ENCODE peak calls at places on chromosomes 4 and X, in seven cellular contexts. Z is adrenal gland, Y is prostate gland, J is foreskin keratinocyte, W is H1, N is mammary epithelial cell, G is endodermal cell. M is an unnamed sample.

GRCh38 chr4:109005523-109005922 is 242.7 kb upstream of the ETNPPL start:
- DNase-seq in G (no peak), J (peak; percentile 54), Z (no peak), W (no peak), N (peak; percentile 41), Y (no peak), M (no peak)

GRCh38 chr4:107279729-107280128 is 243.6 kb upstream of the DKK2 start:
- DNase-seq in G (no peak), W (no peak), Z (no peak), Y (no peak), J (no peak), N (peak; percentile 36), M (no peak)

GRCh38 chr4:146510942-146511341 is 10.8 kb downstream of the SLC10A7 start:
- DNase-seq in Y (no peak), Z (no peak), G (no peak), N (no peak), J (no peak), W (no peak), M (no peak)

GRCh38 chr4:54543088-54543795 is 114.5 kb upstream of the KIT start:
- DNase-seq in G (no peak), N (peak; percentile 83), W (no peak), Y (no peak), Z (no peak), J (peak; percentile 62), M (no peak)

GRCh38 chr4:10599574-10599973 is 85.0 kb downstream of the CLNK start:
- DNase-seq in J (no peak), N (no peak), G (peak; percentile 52), Y (no peak), W (no peak), Z (no peak), M (no peak)

GRCh38 chr4:113057891-113058290 is 8.4 kb downstream of the ANK2 start:
- DNase-seq in Y (no peak), Z (no peak), G (no peak), N (peak; percentile 50), W (no peak), J (no peak), M (no peak)

GRCh38 chr4:13298655-13299054 is 185.5 kb downstream of the RAB28 start:
- DNase-seq in G (no peak), J (no peak), W (no peak), N (no peak), Z (no peak), Y (no peak), M (no peak)

GRCh38 chr4:23814606-23815005 is 75.2 kb downstream of the PPARGC1A start:
- DNase-seq in Z (no peak), Y (no peak), W (no peak), G (no peak), N (no peak), J (no peak), M (no peak)

GRCh38 chrX:14030248-14030592 is 528 bp upstream of the GEMIN8 start:
- DNase-seq in G (no peak), Y (no peak), Z (no peak), J (no peak), N (peak; percentile 46), W (no peak), M (no peak)

GRCh38 chrX:11558972-11559371 is 106.7 kb downstream of the ARHGAP6 start:
- DNase-seq in W (peak; percentile 43), Z (no peak), J (no peak), Y (no peak), N (peak; percentile 3), G (peak; percentile 69), M (no peak)

GRCh38 chr4:4990857-4991540 is 28.3 kb downstream of the CYTL1 start:
- DNase-seq in Y (no peak), W (no peak), J (no peak), N (peak; percentile 23), G (no peak), Z (peak; percentile 89), M (no peak)

GRCh38 chrX:8447367-8447766 is 17.3 kb upstream of the VCX3B start:
- DNase-seq in J (no peak), G (no peak), Z (no peak), N (no peak), Y (no peak), W (no peak), M (no peak)

GRCh38 chr4:138858419-138858818 is 157.2 kb upstream of the NOCT start:
- DNase-seq in W (no peak), Z (no peak), N (no peak), G (no peak), Y (no peak), J (no peak), M (no peak)

GRCh38 chr4:7625073-7625472 is 190.3 kb upstream of the PSAPL1 start:
- DNase-seq in N (no peak), Z (no peak), Y (no peak), J (no peak), W (no peak), G (no peak), M (no peak)

GRCh38 chr4:74675673-74676279 is 118.5 kb downstream of the BTC start:
- DNase-seq in W (no peak), Z (no peak), G (no peak), Y (peak; percentile 19), J (no peak), N (peak; percentile 60), M (no peak)

GRCh38 chrX:40945366-40945713 is 139.9 kb upstream of the USP9X start:
- DNase-seq in Y (peak; percentile 5), W (no peak), N (peak; percentile 63), G (no peak), J (no peak), Z (peak; percentile 66), M (no peak)

GRCh38 chr4:86657382-86657781 is 63.3 kb downstream of the PTPN13 start:
- DNase-seq in N (no peak), Y (no peak), J (no peak), G (no peak), W (no peak), Z (no peak), M (no peak)

GRCh38 chrX:95071621-95072020 is 1397.6 kb downstream of the FAM133A start:
- DNase-seq in G (peak; percentile 39), Z (no peak), Y (no peak), W (no peak), N (peak; percentile 54), J (no peak), M (no peak)

GRCh38 chr4:30903493-30903892 is 183.3 kb downstream of the PCDH7 start:
- DNase-seq in Y (no peak), N (peak; percentile 11), Z (no peak), J (peak; percentile 11), W (no peak), G (no peak), M (no peak)

GRCh38 chr4:137707626-137708025 is 175.3 kb upstream of the PCDH18 start:
- DNase-seq in Y (no peak), W (no peak), Z (no peak), J (no peak), N (peak; percentile 1), G (no peak), M (no peak)

GRCh38 chr4:53522334-53522733 is 69.0 kb downstream of the LNX1 start:
- DNase-seq in J (no peak), Y (peak; percentile 56), Z (no peak), G (no peak), N (no peak), W (no peak), M (no peak)

GRCh38 chr4:170089274-170089742 is 448 bp downstream of the AADAT start:
- DNase-seq in Z (peak; percentile 59), Y (no peak), N (peak; percentile 50), G (peak; percentile 79), W (no peak), J (peak; percentile 24), M (peak; percentile 62)
- TF ChIP-seq CTCF in Z (no peak), Y (no peak), N (no peak), G (no peak), W (peak; percentile 4), J (no peak), M (no peak)

DNA sequence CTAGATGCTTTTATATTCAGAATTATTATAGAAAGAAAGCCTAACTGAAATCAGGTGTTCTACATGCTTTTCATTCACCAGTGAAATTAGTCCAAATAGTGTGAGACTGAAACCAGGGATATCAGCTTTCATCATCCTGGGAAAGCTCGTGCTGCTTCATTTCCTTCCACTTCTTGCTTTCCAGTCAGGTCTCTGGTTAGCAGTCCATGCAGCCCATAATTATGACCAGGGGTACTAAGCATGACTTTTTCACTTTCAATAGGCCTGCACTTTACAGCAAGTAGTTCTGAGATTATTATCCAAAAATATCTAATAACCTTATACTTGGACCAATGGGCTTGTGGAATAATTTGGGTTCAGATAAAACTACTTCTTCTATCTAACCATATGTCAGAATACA is 673.2 kb upstream of the MAGEB2 start:
- DNase-seq in Z (no peak), Y (no peak), N (no peak), W (no peak), G (no peak), J (no peak), M (no peak)
- H3K27ac ChIP-seq in Z (no peak overlapping the region), Y (no peak overlapping the region), N (no peak overlapping the region), W (no peak overlapping the region), G (no peak overlapping the region), J (no peak overlapping the region), M (no peak overlapping the region)

DNA sequence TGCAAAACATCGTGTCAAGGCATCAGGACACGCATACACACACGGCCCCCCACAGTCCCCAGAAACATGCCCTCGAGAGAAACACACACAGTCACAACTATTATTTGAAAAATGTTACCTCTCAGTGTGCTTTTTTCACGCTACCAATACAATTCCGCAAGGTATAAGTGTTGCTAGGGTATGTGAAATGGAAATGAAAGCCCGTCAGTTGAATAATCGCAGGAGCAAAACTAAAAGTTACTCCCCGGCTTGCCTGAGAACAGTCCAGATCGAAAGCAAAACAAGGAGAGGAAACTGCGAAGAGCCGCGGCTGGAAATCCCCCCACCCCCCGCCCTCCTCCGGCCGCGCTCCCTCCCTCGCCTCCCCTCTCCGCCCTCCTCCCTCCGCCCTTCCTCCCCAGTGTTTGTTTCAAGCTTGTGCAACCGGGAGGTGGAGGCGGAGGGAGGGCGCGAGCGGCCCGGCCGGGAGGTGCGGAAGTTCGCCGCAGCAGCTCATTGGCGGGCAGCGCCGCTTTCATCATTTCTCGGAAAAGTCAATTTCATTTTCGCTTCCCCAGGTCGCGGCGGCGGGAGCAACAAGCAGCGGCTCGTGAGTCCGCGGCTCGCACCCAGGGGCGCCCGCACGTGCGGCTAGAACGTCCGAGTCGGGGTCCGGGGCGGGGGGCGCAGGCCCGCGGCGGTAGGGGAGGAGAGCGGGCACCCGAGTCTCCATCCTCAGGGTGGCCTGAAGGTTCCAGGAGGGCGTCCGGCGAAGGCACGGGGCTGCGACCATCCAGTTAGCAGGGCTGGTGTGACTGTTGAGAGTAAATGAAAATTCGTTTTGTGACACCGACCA is at the start of gene IRF2:
- DNase-seq in N (peak; percentile 98), Z (peak; percentile 99), J (peak; percentile 90), Y (peak; percentile 98), G (peak; percentile 96), W (peak; percentile 84), M (peak; percentile 96)
- TF ChIP-seq CTCF in N (no peak), Z (no peak), J (peak; percentile 27), Y (peak; percentile 63), G (peak; percentile 22), W (no peak), M (peak; percentile 41)

DNA sequence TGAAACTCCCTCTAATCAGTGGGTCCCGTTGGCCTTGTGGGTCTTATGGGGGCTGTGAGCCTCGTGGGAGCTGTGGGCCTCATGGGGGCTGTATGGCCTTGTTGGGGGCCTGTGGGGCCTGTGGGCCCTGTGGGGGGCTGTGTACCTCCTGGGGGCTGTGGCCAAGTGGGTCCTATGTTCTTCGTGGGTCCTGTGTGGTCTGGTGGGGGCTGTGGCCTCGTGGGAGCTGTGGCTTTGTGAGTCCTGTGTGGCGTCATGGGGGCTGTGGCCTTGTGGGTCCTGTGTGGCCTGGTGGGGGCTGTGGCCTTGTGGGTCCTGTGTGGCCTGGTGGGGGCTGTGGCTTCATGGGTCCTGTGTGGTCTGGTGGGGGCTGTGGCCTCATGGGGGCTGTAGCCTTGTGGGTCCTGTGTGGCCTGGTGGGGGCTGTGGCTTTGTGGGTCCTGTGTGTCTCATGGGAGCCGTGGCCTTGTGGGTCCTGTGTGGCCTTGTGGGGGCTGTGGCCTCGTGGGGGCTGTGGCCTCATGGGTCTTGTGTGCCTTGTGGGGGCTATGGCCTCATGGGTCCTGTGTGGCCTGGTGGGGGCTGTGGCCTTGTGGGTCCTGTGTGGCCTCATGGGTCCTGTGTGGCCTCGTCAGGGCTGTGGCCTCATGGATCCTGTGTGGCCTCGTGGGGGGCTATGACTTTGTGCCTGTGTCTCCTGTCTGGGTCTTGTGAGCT is 7.4 kb downstream of the PCGF3 start:
- DNase-seq in W (no peak), N (no peak), J (no peak), G (no peak), Z (no peak), Y (no peak), M (no peak)
- H3K27ac ChIP-seq in W (no peak overlapping the region), N (no peak overlapping the region), J (no peak overlapping the region), G (no peak overlapping the region), Z (no peak overlapping the region), Y (no peak overlapping the region), M (no peak overlapping the region)